ENCODE peak calls at places on chromosomes 1 and 21, in eight cellular contexts. One of them, this sample, is unnamed.

GRCh38 chr1:32404956-32405355 is 10.7 kb upstream of the BSDC1 start:
- DNase-seq in effector memory CD4-positive, alpha-beta T cell: no peak
- DNase-seq in upper lobe of right lung: no peak
- DNase-seq in skeletal muscle cell: no peak
- DNase-seq in IMR-90: peak; percentile 66
- DNase-seq in EL: peak; percentile 12
- DNase-seq in iPS DF 19.7: no peak
- DNase-seq in hypothalamus: no peak
- DNase-seq in this sample: no peak

GRCh38 chr1:18015719-18016118 is 91.9 kb upstream of the IGSF21 start:
- DNase-seq in effector memory CD4-positive, alpha-beta T cell: no peak
- DNase-seq in upper lobe of right lung: peak; percentile 39
- DNase-seq in skeletal muscle cell: no peak
- DNase-seq in IMR-90: no peak
- DNase-seq in EL: no peak
- DNase-seq in iPS DF 19.7: no peak
- DNase-seq in hypothalamus: no peak
- DNase-seq in this sample: no peak

GRCh38 chr1:40939320-40940059 is 40.0 kb upstream of the CTPS1 start:
- DNase-seq in effector memory CD4-positive, alpha-beta T cell: no peak
- DNase-seq in upper lobe of right lung: no peak
- DNase-seq in skeletal muscle cell: peak; percentile 46
- DNase-seq in IMR-90: peak; percentile 70
- DNase-seq in EL: peak; percentile 24
- DNase-seq in iPS DF 19.7: no peak
- DNase-seq in hypothalamus: no peak
- DNase-seq in this sample: no peak

GRCh38 chr1:158087320-158087927 is 93.3 kb upstream of the CD1D start:
- DNase-seq in effector memory CD4-positive, alpha-beta T cell: no peak
- DNase-seq in upper lobe of right lung: no peak
- DNase-seq in skeletal muscle cell: peak; percentile 17
- DNase-seq in IMR-90: peak; percentile 77
- DNase-seq in EL: peak; percentile 76
- DNase-seq in iPS DF 19.7: peak; percentile 82
- DNase-seq in hypothalamus: no peak
- DNase-seq in this sample: peak; percentile 93

GRCh38 chr1:182507685-182508084 is 57.7 kb downstream of the RGSL1 start:
- DNase-seq in effector memory CD4-positive, alpha-beta T cell: no peak
- DNase-seq in upper lobe of right lung: no peak
- DNase-seq in skeletal muscle cell: no peak
- DNase-seq in IMR-90: no peak
- DNase-seq in EL: peak; percentile 6
- DNase-seq in iPS DF 19.7: no peak
- DNase-seq in hypothalamus: no peak
- DNase-seq in this sample: no peak

GRCh38 chr1:208101661-208102431 is 142.3 kb downstream of the PLXNA2 start:
- DNase-seq in effector memory CD4-positive, alpha-beta T cell: no peak
- DNase-seq in upper lobe of right lung: no peak
- DNase-seq in skeletal muscle cell: peak; percentile 47
- DNase-seq in IMR-90: peak; percentile 36
- DNase-seq in EL: peak; percentile 6
- DNase-seq in iPS DF 19.7: no peak
- DNase-seq in hypothalamus: no peak
- DNase-seq in this sample: no peak

GRCh38 chr1:185016880-185017279 is 28.5 kb upstream of the RNF2 start:
- DNase-seq in effector memory CD4-positive, alpha-beta T cell: no peak
- DNase-seq in upper lobe of right lung: no peak
- DNase-seq in skeletal muscle cell: no peak
- DNase-seq in IMR-90: peak; percentile 1
- DNase-seq in EL: peak; percentile 17
- DNase-seq in iPS DF 19.7: no peak
- DNase-seq in hypothalamus: no peak
- DNase-seq in this sample: no peak

GRCh38 chr1:200896571-200897187 is 2.0 kb downstream of the INAVA start:
- DNase-seq in effector memory CD4-positive, alpha-beta T cell: no peak
- DNase-seq in upper lobe of right lung: peak; percentile 86
- DNase-seq in skeletal muscle cell: no peak
- DNase-seq in IMR-90: no peak
- DNase-seq in EL: peak; percentile 19
- DNase-seq in iPS DF 19.7: no peak
- DNase-seq in hypothalamus: no peak
- DNase-seq in this sample: no peak

GRCh38 chr1:110477041-110477440 is 26.1 kb downstream of the PROK1 start:
- DNase-seq in effector memory CD4-positive, alpha-beta T cell: no peak
- DNase-seq in upper lobe of right lung: no peak
- DNase-seq in skeletal muscle cell: no peak
- DNase-seq in IMR-90: peak; percentile 87
- DNase-seq in EL: peak; percentile 67
- DNase-seq in iPS DF 19.7: no peak
- DNase-seq in hypothalamus: no peak
- DNase-seq in this sample: no peak

GRCh38 chr1:26387447-26387846 is 14.9 kb upstream of the ZNF683 start:
- DNase-seq in effector memory CD4-positive, alpha-beta T cell: no peak
- DNase-seq in upper lobe of right lung: no peak
- DNase-seq in skeletal muscle cell: no peak
- DNase-seq in IMR-90: peak; percentile 55
- DNase-seq in EL: peak; percentile 67
- DNase-seq in iPS DF 19.7: no peak
- DNase-seq in hypothalamus: no peak
- DNase-seq in this sample: no peak

GRCh38 chr1:161198877-161199431 is at the start of gene ADAMTS4:
- DNase-seq in effector memory CD4-positive, alpha-beta T cell: no peak
- DNase-seq in upper lobe of right lung: no peak
- DNase-seq in skeletal muscle cell: peak; percentile 68
- DNase-seq in IMR-90: peak; percentile 76
- DNase-seq in EL: peak; percentile 94
- DNase-seq in iPS DF 19.7: no peak
- DNase-seq in hypothalamus: no peak
- DNase-seq in this sample: no peak

GRCh38 chr1:234553241-234554156 is 56.5 kb downstream of the IRF2BP2 start:
- DNase-seq in effector memory CD4-positive, alpha-beta T cell: no peak
- DNase-seq in upper lobe of right lung: no peak
- DNase-seq in skeletal muscle cell: no peak
- DNase-seq in IMR-90: peak; percentile 94
- DNase-seq in EL: peak; percentile 77
- DNase-seq in iPS DF 19.7: no peak
- DNase-seq in hypothalamus: no peak
- DNase-seq in this sample: no peak

GRCh38 chr1:43975249-43975961 is 645 bp downstream of the ATP6V0B start:
- DNase-seq in effector memory CD4-positive, alpha-beta T cell: no peak
- DNase-seq in upper lobe of right lung: peak; percentile 91
- DNase-seq in skeletal muscle cell: no peak
- DNase-seq in IMR-90: no peak
- DNase-seq in EL: peak; percentile 28
- DNase-seq in iPS DF 19.7: no peak
- DNase-seq in hypothalamus: no peak
- DNase-seq in this sample: no peak

GRCh38 chr1:28865997-28866650 is 48.2 kb upstream of the EPB41 start:
- DNase-seq in effector memory CD4-positive, alpha-beta T cell: no peak
- DNase-seq in upper lobe of right lung: no peak
- DNase-seq in skeletal muscle cell: no peak
- DNase-seq in IMR-90: no peak
- DNase-seq in EL: no peak
- DNase-seq in iPS DF 19.7: no peak
- DNase-seq in hypothalamus: no peak
- DNase-seq in this sample: no peak

GRCh38 chr1:19661721-19662228 is 2.9 kb upstream of the HTR6 start:
- DNase-seq in effector memory CD4-positive, alpha-beta T cell: no peak
- DNase-seq in upper lobe of right lung: no peak
- DNase-seq in skeletal muscle cell: no peak
- DNase-seq in IMR-90: peak; percentile 52
- DNase-seq in EL: peak; percentile 51
- DNase-seq in iPS DF 19.7: no peak
- DNase-seq in hypothalamus: no peak
- DNase-seq in this sample: no peak

GRCh38 chr1:32048440-32048839 is 24.3 kb upstream of the TMEM39B start:
- DNase-seq in effector memory CD4-positive, alpha-beta T cell: no peak
- DNase-seq in upper lobe of right lung: no peak
- DNase-seq in skeletal muscle cell: no peak
- DNase-seq in IMR-90: peak; percentile 87
- DNase-seq in EL: no peak
- DNase-seq in iPS DF 19.7: no peak
- DNase-seq in hypothalamus: no peak
- DNase-seq in this sample: no peak

GRCh38 chr1:170213598-170213997 is 67.8 kb downstream of the NTMT2 start:
- DNase-seq in effector memory CD4-positive, alpha-beta T cell: no peak
- DNase-seq in upper lobe of right lung: no peak
- DNase-seq in skeletal muscle cell: no peak
- DNase-seq in IMR-90: no peak
- DNase-seq in EL: no peak
- DNase-seq in iPS DF 19.7: no peak
- DNase-seq in hypothalamus: no peak
- DNase-seq in this sample: no peak

GRCh38 chr1:42978317-42979036 is 19.8 kb upstream of the SLC2A1 start:
- DNase-seq in effector memory CD4-positive, alpha-beta T cell: no peak
- DNase-seq in upper lobe of right lung: no peak
- DNase-seq in skeletal muscle cell: peak; percentile 48
- DNase-seq in IMR-90: peak; percentile 71
- DNase-seq in EL: peak; percentile 34
- DNase-seq in iPS DF 19.7: peak; percentile 50
- DNase-seq in hypothalamus: no peak
- DNase-seq in this sample: no peak

GRCh38 chr1:244865028-244865371 is 657 bp upstream of the HNRNPU start:
- DNase-seq in effector memory CD4-positive, alpha-beta T cell: no peak
- DNase-seq in upper lobe of right lung: no peak
- DNase-seq in skeletal muscle cell: no peak
- DNase-seq in IMR-90: no peak
- DNase-seq in EL: no peak
- DNase-seq in iPS DF 19.7: no peak
- DNase-seq in hypothalamus: no peak
- DNase-seq in this sample: no peak

GRCh38 chr21:43790053-43790524 is 712 bp downstream of the RRP1 start:
- DNase-seq in effector memory CD4-positive, alpha-beta T cell: no peak
- DNase-seq in upper lobe of right lung: no peak
- DNase-seq in skeletal muscle cell: no peak
- DNase-seq in IMR-90: no peak
- DNase-seq in EL: no peak
- DNase-seq in iPS DF 19.7: no peak
- DNase-seq in hypothalamus: no peak
- DNase-seq in this sample: no peak

GRCh38 chr1:64469977-64470669 is at the start of gene CACHD1:
- DNase-seq in effector memory CD4-positive, alpha-beta T cell: no peak
- DNase-seq in upper lobe of right lung: peak; percentile 89
- DNase-seq in skeletal muscle cell: peak; percentile 28
- DNase-seq in IMR-90: peak; percentile 70
- DNase-seq in EL: peak; percentile 89
- DNase-seq in iPS DF 19.7: no peak
- DNase-seq in hypothalamus: peak; percentile 33
- DNase-seq in this sample: no peak

GRCh38 chr1:150422541-150422940 is 58.6 kb downstream of the RPRD2 start:
- DNase-seq in effector memory CD4-positive, alpha-beta T cell: no peak
- DNase-seq in upper lobe of right lung: no peak
- DNase-seq in skeletal muscle cell: no peak
- DNase-seq in IMR-90: no peak
- DNase-seq in EL: no peak
- DNase-seq in iPS DF 19.7: no peak
- DNase-seq in hypothalamus: no peak
- DNase-seq in this sample: no peak

GRCh38 chr1:44305962-44306422 is 49.1 kb downstream of the ERI3 start:
- DNase-seq in effector memory CD4-positive, alpha-beta T cell: no peak
- DNase-seq in upper lobe of right lung: no peak
- DNase-seq in skeletal muscle cell: no peak
- DNase-seq in IMR-90: no peak
- DNase-seq in EL: no peak
- DNase-seq in iPS DF 19.7: no peak
- DNase-seq in hypothalamus: no peak
- DNase-seq in this sample: no peak

GRCh38 chr1:22540311-22540710 is 23.0 kb upstream of the EPHA8 start:
- DNase-seq in effector memory CD4-positive, alpha-beta T cell: no peak
- DNase-seq in upper lobe of right lung: no peak
- DNase-seq in skeletal muscle cell: no peak
- DNase-seq in IMR-90: no peak
- DNase-seq in EL: peak; percentile 56
- DNase-seq in iPS DF 19.7: no peak
- DNase-seq in hypothalamus: no peak
- DNase-seq in this sample: no peak

GRCh38 chr1:230771773-230772354 is 24.7 kb downstream of the CAPN9 start:
- DNase-seq in effector memory CD4-positive, alpha-beta T cell: no peak
- DNase-seq in upper lobe of right lung: no peak
- DNase-seq in skeletal muscle cell: no peak
- DNase-seq in IMR-90: no peak
- DNase-seq in EL: no peak
- DNase-seq in iPS DF 19.7: no peak
- DNase-seq in hypothalamus: no peak
- DNase-seq in this sample: no peak

GRCh38 chr1:163082971-163083370 is 13.8 kb downstream of the RGS4 start:
- DNase-seq in effector memory CD4-positive, alpha-beta T cell: no peak
- DNase-seq in upper lobe of right lung: no peak
- DNase-seq in skeletal muscle cell: no peak
- DNase-seq in IMR-90: no peak
- DNase-seq in EL: no peak
- DNase-seq in iPS DF 19.7: no peak
- DNase-seq in hypothalamus: no peak
- DNase-seq in this sample: no peak

This sample was measured in iPS DF 6.9.